ENCODE peak calls at places on chromosomes 13 and 19, in ten cellular contexts. N is mesenchymal stem cell; V is kidney glomerular epithelial cell; P is germinal center; K is A549; Z is type B pancreatic cell; T is EH; R is HT1080; E is activated naive CD8-positive, alpha-beta T cell treated with anti-CD3 and anti-CD28 coated beads for 36 hours; F is upper lobe of right lung. M is an unnamed sample.

GRCh38 chr13:28493740-28494536 is 990 bp downstream of the FLT1 start:
- DNase-seq in N (peak; percentile 54), V (no peak), P (no peak), K (no peak), Z (no peak), T (no peak), R (no peak), E (peak; percentile 6), F (peak; percentile 74), M (no peak)

GRCh38 chr13:110642291-110642981 is 27.1 kb downstream of the NAXD start:
- DNase-seq in N (no peak), V (no peak), P (no peak), K (no peak), Z (no peak), T (no peak), R (no peak), E (no peak), F (no peak), M (no peak)

GRCh38 chr13:108676620-108677019 is 47.2 kb downstream of the MYO16 start:
- DNase-seq in N (no peak), V (no peak), P (no peak), K (no peak), Z (no peak), T (no peak), R (no peak), E (no peak), F (no peak), M (no peak)

GRCh38 chr13:85798999-85799646 is at the start of gene SLITRK6:
- DNase-seq in N (peak; percentile 83), V (peak; percentile 14), P (no peak), K (peak; percentile 1), Z (no peak), T (peak; percentile 51), R (peak; percentile 73), E (no peak), F (no peak), M (peak; percentile 20)

GRCh38 chr13:50989476-50989875 is 79.9 kb downstream of the RNASEH2B start:
- DNase-seq in N (peak; percentile 50), V (no peak), P (no peak), K (no peak), Z (no peak), T (no peak), R (peak; percentile 11), E (no peak), F (no peak), M (no peak)

GRCh38 chr13:64074989-64075474 is 2659.4 kb upstream of the PCDH20 start:
- DNase-seq in N (no peak), V (no peak), P (no peak), K (no peak), Z (no peak), T (no peak), R (peak; percentile 63), E (no peak), F (no peak), M (no peak)

GRCh38 chr13:40456979-40457553 is 209.4 kb downstream of the FOXO1 start:
- DNase-seq in N (no peak), V (no peak), P (no peak), K (no peak), Z (no peak), T (no peak), R (no peak), E (no peak), F (no peak), M (no peak)

GRCh38 chr13:46552302-46552680 is 679 bp upstream of the LRCH1 start:
- DNase-seq in N (no peak), V (no peak), P (no peak), K (no peak), Z (no peak), T (no peak), R (no peak), E (no peak), F (no peak), M (no peak)

GRCh38 chr19:19032420-19033175 is 719 bp downstream of the SUGP2 start:
- DNase-seq in N (peak; percentile 98), V (peak; percentile 70), P (peak; percentile 95), K (peak; percentile 20), Z (no peak), T (peak; percentile 97), R (peak; percentile 47), E (peak; percentile 90), F (peak; percentile 87), M (peak; percentile 81)

GRCh38 chr13:99357149-99357596 is 50.0 kb upstream of the GPR183 start:
- DNase-seq in N (peak; percentile 92), V (no peak), P (no peak), K (no peak), Z (no peak), T (peak; percentile 87), R (peak; percentile 86), E (peak; percentile 52), F (no peak), M (no peak)

GRCh38 chr19:1471514-1472107 is 7.4 kb downstream of the C19orf25 start:
- DNase-seq in N (no peak), V (no peak), P (no peak), K (no peak), Z (no peak), T (no peak), R (no peak), E (no peak), F (no peak), M (no peak)

GRCh38 chr13:59532405-59532804 is 631.3 kb downstream of the DIAPH3 start:
- DNase-seq in N (no peak), V (peak; percentile 21), P (no peak), K (no peak), Z (no peak), T (no peak), R (peak; percentile 11), E (no peak), F (no peak), M (no peak)

GRCh38 chr13:107375701-107376350 is 807.9 kb upstream of the ARGLU1 start:
- DNase-seq in N (no peak), V (no peak), P (no peak), K (no peak), Z (no peak), T (no peak), R (no peak), E (no peak), F (no peak), M (no peak)

GRCh38 chr19:35986664-35987570 is 8.1 kb upstream of the SDHAF1 start:
- DNase-seq in N (no peak), V (no peak), P (peak; percentile 47), K (peak; percentile 81), Z (no peak), T (peak; percentile 28), R (no peak), E (peak; percentile 28), F (no peak), M (no peak)

GRCh38 chr13:91167706-91168459 is 179.6 kb upstream of the MIR17HG start:
- DNase-seq in N (no peak), V (no peak), P (no peak), K (no peak), Z (no peak), T (no peak), R (no peak), E (no peak), F (no peak), M (no peak)

GRCh38 chr13:27276188-27276587 is 5.6 kb downstream of the RASL11A start:
- DNase-seq in N (no peak), V (no peak), P (no peak), K (no peak), Z (no peak), T (peak; percentile 83), R (no peak), E (no peak), F (no peak), M (no peak)

GRCh38 chr13:75153834-75154233 is 328.1 kb downstream of the TBC1D4 start:
- DNase-seq in N (peak; percentile 22), V (no peak), P (no peak), K (no peak), Z (no peak), T (peak; percentile 41), R (no peak), E (no peak), F (no peak), M (no peak)

GRCh38 chr13:94660695-94661324 is 51.5 kb downstream of the SOX21 start:
- DNase-seq in N (peak; percentile 38), V (no peak), P (no peak), K (peak; percentile 11), Z (no peak), T (peak; percentile 39), R (peak; percentile 25), E (no peak), F (no peak), M (peak; percentile 20)

GRCh38 chr13:19601749-19602725 is 31.4 kb upstream of the MPHOSPH8 start:
- DNase-seq in N (peak; percentile 37), V (peak; percentile 18), P (peak; percentile 66), K (peak; percentile 38), Z (peak; percentile 78), T (peak; percentile 47), R (peak; percentile 61), E (peak; percentile 72), F (peak; percentile 70), M (peak; percentile 52)

GRCh38 chr13:79525458-79525857 is 44.5 kb downstream of the NDFIP2 start:
- DNase-seq in N (no peak), V (no peak), P (no peak), K (no peak), Z (no peak), T (peak; percentile 15), R (peak; percentile 76), E (no peak), F (no peak), M (no peak)

GRCh38 chr19:6533000-6533328 is 2.1 kb downstream of the TNFSF9 start:
- DNase-seq in N (no peak), V (no peak), P (no peak), K (no peak), Z (no peak), T (no peak), R (no peak), E (no peak), F (no peak), M (no peak)

GRCh38 chr19:46678110-46678732 is 17.2 kb upstream of the DACT3 start:
- DNase-seq in N (no peak), V (no peak), P (peak; percentile 89), K (peak; percentile 64), Z (no peak), T (peak; percentile 31), R (no peak), E (peak; percentile 71), F (no peak), M (no peak)

GRCh38 chr13:102117175-102117830 is 284.5 kb downstream of the FGF14 start:
- DNase-seq in N (no peak), V (no peak), P (no peak), K (no peak), Z (no peak), T (no peak), R (no peak), E (no peak), F (no peak), M (no peak)

GRCh38 chr13:52179925-52180324 is 20.5 kb upstream of the NEK3 start:
- DNase-seq in N (no peak), V (no peak), P (no peak), K (no peak), Z (no peak), T (no peak), R (no peak), E (no peak), F (no peak), M (no peak)

M was measured in CMK.